ENCODE peak calls at places on chromosomes 7 and 10, in seven cellular contexts. One of them, this sample, is unnamed.

GRCh38 chr7:110446658-110447057 is 644.3 kb upstream of the LRRN3 start:
- DNase-seq in GM23338: no peak
- DNase-seq in upper lobe of left lung: no peak
- DNase-seq in lower lobe of right lung: no peak
- DNase-seq in SK-N-SH: no peak
- DNase-seq in stomach: no peak
- DNase-seq in fibroblast of lung: no peak
- DNase-seq in this sample: no peak

GRCh38 chr10:83580373-83581012 is 558.8 kb upstream of the GHITM start:
- DNase-seq in GM23338: no peak
- DNase-seq in fibroblast of lung: no peak
- DNase-seq in SK-N-SH: peak; percentile 50
- DNase-seq in upper lobe of left lung: no peak
- DNase-seq in lower lobe of right lung: no peak
- DNase-seq in stomach: no peak
- DNase-seq in this sample: no peak

GRCh38 chr10:68516766-68517165 is 10.6 kb downstream of the SLC25A16 start:
- DNase-seq in fibroblast of lung: peak; percentile 80
- DNase-seq in GM23338: no peak
- DNase-seq in upper lobe of left lung: no peak
- DNase-seq in lower lobe of right lung: no peak
- DNase-seq in stomach: no peak
- DNase-seq in SK-N-SH: peak; percentile 51
- DNase-seq in this sample: no peak

GRCh38 chr7:45064047-45064725 is 24.6 kb downstream of the NACAD start:
- DNase-seq in GM23338: no peak
- DNase-seq in stomach: no peak
- DNase-seq in SK-N-SH: no peak
- DNase-seq in upper lobe of left lung: no peak
- DNase-seq in lower lobe of right lung: no peak
- DNase-seq in fibroblast of lung: no peak
- DNase-seq in this sample: no peak

GRCh38 chr10:109773288-109773687 is 150.0 kb downstream of the XPNPEP1 start:
- DNase-seq in fibroblast of lung: no peak
- DNase-seq in lower lobe of right lung: no peak
- DNase-seq in stomach: no peak
- DNase-seq in upper lobe of left lung: no peak
- DNase-seq in SK-N-SH: no peak
- DNase-seq in GM23338: no peak
- DNase-seq in this sample: no peak

GRCh38 chr7:19117081-19117869 is at the start of gene TWIST1:
- DNase-seq in lower lobe of right lung: no peak
- DNase-seq in GM23338: peak; percentile 88
- DNase-seq in upper lobe of left lung: no peak
- DNase-seq in fibroblast of lung: peak; percentile 90
- DNase-seq in SK-N-SH: peak; percentile 96
- DNase-seq in stomach: no peak
- DNase-seq in this sample: no peak

GRCh38 chr10:79277579-79277978 is 69.7 kb upstream of the PPIF start:
- DNase-seq in GM23338: no peak
- DNase-seq in fibroblast of lung: no peak
- DNase-seq in lower lobe of right lung: no peak
- DNase-seq in upper lobe of left lung: no peak
- DNase-seq in SK-N-SH: no peak
- DNase-seq in stomach: no peak
- DNase-seq in this sample: no peak

GRCh38 chr10:12465385-12466136 is 116.2 kb downstream of the CAMK1D start:
- DNase-seq in stomach: no peak
- DNase-seq in fibroblast of lung: peak; percentile 39
- DNase-seq in lower lobe of right lung: no peak
- DNase-seq in SK-N-SH: no peak
- DNase-seq in GM23338: no peak
- DNase-seq in upper lobe of left lung: no peak
- DNase-seq in this sample: no peak

GRCh38 chr7:23467731-23468720 is 2.3 kb downstream of the IGF2BP3 start:
- DNase-seq in lower lobe of right lung: no peak
- DNase-seq in GM23338: peak; percentile 81
- DNase-seq in fibroblast of lung: peak; percentile 71
- DNase-seq in stomach: no peak
- DNase-seq in SK-N-SH: peak; percentile 48
- DNase-seq in upper lobe of left lung: no peak
- DNase-seq in this sample: no peak

GRCh38 chr10:124290095-124290795 is 128.5 kb downstream of the OAT start:
- DNase-seq in stomach: no peak
- DNase-seq in lower lobe of right lung: no peak
- DNase-seq in GM23338: no peak
- DNase-seq in fibroblast of lung: peak; percentile 72
- DNase-seq in SK-N-SH: no peak
- DNase-seq in upper lobe of left lung: peak; percentile 64
- DNase-seq in this sample: no peak

GRCh38 chr7:84447636-84448293 is 253.2 kb upstream of the SEMA3A start:
- DNase-seq in lower lobe of right lung: no peak
- DNase-seq in stomach: no peak
- DNase-seq in upper lobe of left lung: no peak
- DNase-seq in fibroblast of lung: no peak
- DNase-seq in GM23338: no peak
- DNase-seq in SK-N-SH: no peak
- DNase-seq in this sample: no peak

GRCh38 chr7:22016547-22016946 is 70.8 kb upstream of the CDCA7L start:
- DNase-seq in GM23338: no peak
- DNase-seq in stomach: no peak
- DNase-seq in SK-N-SH: no peak
- DNase-seq in upper lobe of left lung: no peak
- DNase-seq in fibroblast of lung: no peak
- DNase-seq in lower lobe of right lung: no peak
- DNase-seq in this sample: no peak

GRCh38 chr7:34844936-34845665 is 187.1 kb downstream of the NPSR1 start:
- DNase-seq in upper lobe of left lung: no peak
- DNase-seq in SK-N-SH: no peak
- DNase-seq in stomach: no peak
- DNase-seq in GM23338: peak; percentile 4
- DNase-seq in fibroblast of lung: no peak
- DNase-seq in lower lobe of right lung: no peak
- DNase-seq in this sample: no peak

GRCh38 chr10:91350651-91351081 is 59.5 kb upstream of the HECTD2 start:
- DNase-seq in GM23338: no peak
- DNase-seq in SK-N-SH: no peak
- DNase-seq in upper lobe of left lung: no peak
- DNase-seq in lower lobe of right lung: no peak
- DNase-seq in stomach: no peak
- DNase-seq in fibroblast of lung: peak; percentile 45
- DNase-seq in this sample: no peak

GRCh38 chr10:128914681-128915080 is 552.4 kb upstream of the MGMT start:
- DNase-seq in stomach: no peak
- DNase-seq in lower lobe of right lung: no peak
- DNase-seq in upper lobe of left lung: no peak
- DNase-seq in GM23338: no peak
- DNase-seq in SK-N-SH: no peak
- DNase-seq in fibroblast of lung: no peak
- DNase-seq in this sample: peak; percentile 80

GRCh38 chr7:100893910-100894763 is 1.6 kb downstream of the ACHE start:
- DNase-seq in SK-N-SH: peak; percentile 36
- DNase-seq in lower lobe of right lung: no peak
- DNase-seq in GM23338: peak; percentile 34
- DNase-seq in stomach: no peak
- DNase-seq in fibroblast of lung: no peak
- DNase-seq in upper lobe of left lung: no peak
- DNase-seq in this sample: no peak

GRCh38 chr7:29883462-29884398 is 77.4 kb downstream of the WIPF3 start:
- DNase-seq in fibroblast of lung: no peak
- DNase-seq in GM23338: peak; percentile 85
- DNase-seq in SK-N-SH: peak; percentile 39
- DNase-seq in lower lobe of right lung: no peak
- DNase-seq in stomach: peak; percentile 60
- DNase-seq in upper lobe of left lung: no peak
- DNase-seq in this sample: peak; percentile 36

GRCh38 chr7:11760372-11760771 is 71.6 kb downstream of the THSD7A start:
- DNase-seq in GM23338: no peak
- DNase-seq in upper lobe of left lung: peak; percentile 23
- DNase-seq in fibroblast of lung: no peak
- DNase-seq in SK-N-SH: peak; percentile 64
- DNase-seq in stomach: no peak
- DNase-seq in lower lobe of right lung: no peak
- DNase-seq in this sample: peak; percentile 32

GRCh38 chr7:112930787-112931186 is 140.6 kb upstream of the TMEM168 start:
- DNase-seq in fibroblast of lung: peak; percentile 87
- DNase-seq in GM23338: no peak
- DNase-seq in lower lobe of right lung: no peak
- DNase-seq in stomach: no peak
- DNase-seq in upper lobe of left lung: no peak
- DNase-seq in SK-N-SH: no peak
- DNase-seq in this sample: no peak

GRCh38 chr7:77759294-77759889 is 38.8 kb downstream of the TMEM60 start:
- DNase-seq in lower lobe of right lung: no peak
- DNase-seq in fibroblast of lung: peak; percentile 42
- DNase-seq in GM23338: peak; percentile 84
- DNase-seq in stomach: peak; percentile 67
- DNase-seq in upper lobe of left lung: peak; percentile 64
- DNase-seq in SK-N-SH: peak; percentile 51
- DNase-seq in this sample: peak; percentile 70

GRCh38 chr7:116876664-116877442 is 14.5 kb downstream of the CAPZA2 start:
- DNase-seq in fibroblast of lung: peak; percentile 21
- DNase-seq in SK-N-SH: peak; percentile 14
- DNase-seq in stomach: peak; percentile 79
- DNase-seq in lower lobe of right lung: no peak
- DNase-seq in GM23338: peak; percentile 27
- DNase-seq in upper lobe of left lung: peak; percentile 60
- DNase-seq in this sample: no peak
- H3K27ac ChIP-seq in fibroblast of lung: no peak overlapping the region
- H3K27ac ChIP-seq in SK-N-SH: no peak overlapping the region
- H3K27ac ChIP-seq in stomach: peak overlapping the region; percentile 54
- H3K27ac ChIP-seq in lower lobe of right lung: peak overlapping the region; percentile 9
- H3K27ac ChIP-seq in GM23338: peak overlapping the region; percentile 22
- H3K27ac ChIP-seq in upper lobe of left lung: peak overlapping the region; percentile 75
- H3K27ac ChIP-seq in this sample: no peak overlapping the region

GRCh38 chr10:113135025-113135424 is 185.0 kb downstream of the TCF7L2 start:
- DNase-seq in stomach: no peak
- DNase-seq in lower lobe of right lung: no peak
- DNase-seq in fibroblast of lung: no peak
- DNase-seq in upper lobe of left lung: no peak
- DNase-seq in SK-N-SH: no peak
- DNase-seq in GM23338: peak; percentile 77
- DNase-seq in this sample: no peak

GRCh38 chr10:113131611-113132330 is 181.7 kb downstream of the TCF7L2 start:
- DNase-seq in lower lobe of right lung: no peak
- DNase-seq in stomach: no peak
- DNase-seq in fibroblast of lung: peak; percentile 87
- DNase-seq in upper lobe of left lung: no peak
- DNase-seq in SK-N-SH: no peak
- DNase-seq in GM23338: no peak
- DNase-seq in this sample: no peak

GRCh38 chr10:113129117-113129516 is 179.1 kb downstream of the TCF7L2 start:
- DNase-seq in upper lobe of left lung: no peak
- DNase-seq in lower lobe of right lung: no peak
- DNase-seq in GM23338: no peak
- DNase-seq in stomach: no peak
- DNase-seq in SK-N-SH: no peak
- DNase-seq in fibroblast of lung: no peak
- DNase-seq in this sample: no peak

GRCh38 chr10:113133497-113133896 is 183.4 kb downstream of the TCF7L2 start:
- DNase-seq in stomach: no peak
- DNase-seq in lower lobe of right lung: no peak
- DNase-seq in GM23338: no peak
- DNase-seq in fibroblast of lung: peak; percentile 73
- DNase-seq in SK-N-SH: no peak
- DNase-seq in upper lobe of left lung: no peak
- DNase-seq in this sample: no peak

GRCh38 chr10:113132651-113133088 is 182.6 kb downstream of the TCF7L2 start:
- DNase-seq in GM23338: peak; percentile 65
- DNase-seq in SK-N-SH: no peak
- DNase-seq in fibroblast of lung: peak; percentile 70
- DNase-seq in stomach: no peak
- DNase-seq in upper lobe of left lung: no peak
- DNase-seq in lower lobe of right lung: no peak
- DNase-seq in this sample: no peak
- H3K4me1 ChIP-seq in GM23338: peaks cover 99% of the 10 kb centered on the region
- H3K4me1 ChIP-seq in SK-N-SH: peaks cover 2% of the 10 kb centered on the region
- H3K4me1 ChIP-seq in fibroblast of lung: peaks cover 12% of the 10 kb centered on the region
- H3K4me1 ChIP-seq in stomach: peaks cover 70% of the 10 kb centered on the region
- H3K4me1 ChIP-seq in upper lobe of left lung: peaks cover 16% of the 10 kb centered on the region
- H3K4me1 ChIP-seq in lower lobe of right lung: peaks cover 28% of the 10 kb centered on the region
- H3K4me1 ChIP-seq in this sample: no peaks in the 10 kb centered on the region

DNA sequence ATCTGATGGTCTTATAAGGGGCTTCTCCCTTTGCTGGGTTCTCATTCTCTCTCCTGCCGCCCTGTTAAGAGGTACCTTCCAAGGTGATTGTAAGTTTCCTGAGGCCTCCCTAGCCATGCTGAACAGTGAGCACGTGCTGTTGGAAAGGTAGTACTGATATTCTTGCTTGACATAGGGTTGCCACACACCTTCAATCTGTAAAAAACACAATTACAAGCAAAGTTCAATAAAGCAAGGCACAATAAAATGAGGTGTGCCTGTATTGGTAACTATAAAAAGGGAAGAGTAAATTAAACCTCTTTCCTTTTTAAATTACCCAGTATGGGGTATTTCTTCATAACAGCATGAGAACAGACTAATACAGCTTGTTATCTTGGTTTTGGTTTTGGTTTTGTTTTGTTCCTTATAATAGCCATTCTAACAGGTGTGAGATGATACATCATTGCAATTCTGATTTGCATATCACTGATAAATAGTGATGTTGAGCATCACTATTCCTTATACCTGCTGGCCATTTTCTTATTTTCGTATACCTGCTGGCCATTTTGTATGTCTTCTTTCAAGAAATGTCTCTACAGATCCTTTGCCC is 164.9 kb upstream of the TRIM24 start:
- DNase-seq in stomach: no peak
- DNase-seq in lower lobe of right lung: no peak
- DNase-seq in SK-N-SH: no peak
- DNase-seq in fibroblast of lung: no peak
- DNase-seq in GM23338: no peak
- DNase-seq in upper lobe of left lung: no peak
- DNase-seq in this sample: no peak
- H3K27ac ChIP-seq in stomach: no peak overlapping the region
- H3K27ac ChIP-seq in lower lobe of right lung: no peak overlapping the region
- H3K27ac ChIP-seq in SK-N-SH: no peak overlapping the region
- H3K27ac ChIP-seq in fibroblast of lung: no peak overlapping the region
- H3K27ac ChIP-seq in GM23338: no peak overlapping the region
- H3K27ac ChIP-seq in upper lobe of left lung: no peak overlapping the region
- H3K27ac ChIP-seq in this sample: no peak overlapping the region

GRCh38 chr7:151080091-151080521 is 503 bp downstream of the FASTK start:
- DNase-seq in SK-N-SH: peak; percentile 77
- DNase-seq in upper lobe of left lung: no peak
- DNase-seq in stomach: no peak
- DNase-seq in lower lobe of right lung: no peak
- DNase-seq in fibroblast of lung: peak; percentile 37
- DNase-seq in GM23338: no peak
- DNase-seq in this sample: no peak
- H3K4me1 ChIP-seq in SK-N-SH: peaks cover 42% of the 10 kb centered on the region
- H3K4me1 ChIP-seq in upper lobe of left lung: peaks cover 39% of the 10 kb centered on the region
- H3K4me1 ChIP-seq in stomach: peaks cover 75% of the 10 kb centered on the region
- H3K4me1 ChIP-seq in lower lobe of right lung: peaks cover 46% of the 10 kb centered on the region
- H3K4me1 ChIP-seq in fibroblast of lung: peaks cover 24% of the 10 kb centered on the region
- H3K4me1 ChIP-seq in GM23338: peaks cover 35% of the 10 kb centered on the region
- H3K4me1 ChIP-seq in this sample: peaks cover 27% of the 10 kb centered on the region

GRCh38 chr7:49670991-49671390 is 102.4 kb upstream of the VWC2 start:
- DNase-seq in lower lobe of right lung: no peak
- DNase-seq in SK-N-SH: no peak
- DNase-seq in fibroblast of lung: no peak
- DNase-seq in upper lobe of left lung: no peak
- DNase-seq in GM23338: no peak
- DNase-seq in stomach: no peak
- DNase-seq in this sample: no peak
- H3K27ac ChIP-seq in lower lobe of right lung: no peak overlapping the region
- H3K27ac ChIP-seq in SK-N-SH: no peak overlapping the region
- H3K27ac ChIP-seq in fibroblast of lung: no peak overlapping the region
- H3K27ac ChIP-seq in upper lobe of left lung: no peak overlapping the region
- H3K27ac ChIP-seq in GM23338: no peak overlapping the region
- H3K27ac ChIP-seq in stomach: no peak overlapping the region
- H3K27ac ChIP-seq in this sample: no peak overlapping the region